ENCODE peak calls at places on chromosome 9, in nine cellular contexts. G is MM.1S; Q is activated CD4-positive, alpha-beta T cell treated with anti-CD3 and anti-CD28 coated beads for 4 hours; U is NCI-H748 treated with DMSO at 0.1 percent for 48 hours; D is DMS79; Y is stimulated activated naive B cell treated with anti-CD40 and anti-IgM and Interleukin-4, amounts not matched to agents 10 μg/mL and 1 μg/mL and 100 μg/mL, for 72 hours; F is naive thymus-derived CD8-positive, alpha-beta T cell; C is nephron progenitor cell; T is activated CD8-positive, alpha-beta memory T cell treated with anti-CD3 and anti-CD28 coated beads, Interleukin-2, amount 50 U/mL, for 48 hours. V is an unnamed sample.

GRCh38 chr9:130043654-130044623 is 950 bp upstream of the FNBP1 start:
- DNase-seq in G (no peak), Q (no peak), U (no peak), D (no peak), Y (no peak), F (no peak), C (peak), T (no peak), V (peak)

GRCh38 chr9:18124760-18125159 is 349.2 kb upstream of the ADAMTSL1 start:
- DNase-seq in G (no peak), Q (no peak), U (no peak), D (no peak), Y (no peak), F (no peak), C (no peak), T (no peak), V (no peak)

GRCh38 chr9:111900934-111901612 is 4.5 kb downstream of the UGCG start:
- DNase-seq in G (no peak), Q (no peak), U (no peak), D (no peak), Y (no peak), F (no peak), C (no peak), T (no peak), V (no peak)

GRCh38 chr9:100591639-100592412 is 13.9 kb downstream of the CAVIN4 start:
- DNase-seq in G (no peak), Q (no peak), U (no peak), D (no peak), Y (no peak), F (no peak), C (no peak), T (no peak), V (no peak)

GRCh38 chr9:20684865-20685696 is 1.0 kb downstream of the FOCAD start:
- DNase-seq in G (no peak), Q (no peak), U (no peak), D (no peak), Y (no peak), F (no peak), C (no peak), T (no peak), V (no peak)

GRCh38 chr9:74497750-74498615 is 848 bp downstream of the RORB start:
- DNase-seq in G (peak), Q (no peak), U (no peak), D (no peak), Y (no peak), F (peak), C (peak), T (peak), V (no peak)

GRCh38 chr9:95182854-95183563 is 134.5 kb downstream of the FANCC start:
- DNase-seq in G (no peak), Q (no peak), U (no peak), D (no peak), Y (no peak), F (no peak), C (no peak), T (no peak), V (no peak)

GRCh38 chr9:127452481-127453092 is 1.3 kb downstream of the LRSAM1 start:
- DNase-seq in G (no peak), Q (no peak), U (no peak), D (no peak), Y (no peak), F (no peak), C (no peak), T (no peak), V (peak)

GRCh38 chr9:38061326-38061947 is 7.6 kb downstream of the SHB start:
- DNase-seq in G (no peak), Q (no peak), U (no peak), D (no peak), Y (no peak), F (no peak), C (no peak), T (no peak), V (no peak)

GRCh38 chr9:108674766-108675530 is 180.8 kb downstream of the ACTL7B start:
- DNase-seq in G (no peak), Q (no peak), U (no peak), D (no peak), Y (no peak), F (no peak), C (no peak), T (no peak), V (no peak)

GRCh38 chr9:137506702-137507171 is 43.5 kb downstream of the PNPLA7 start:
- DNase-seq in G (no peak), Q (no peak), U (no peak), D (no peak), Y (no peak), F (no peak), C (no peak), T (no peak), V (no peak)

GRCh38 chr9:2741441-2742158 is 24.3 kb downstream of the KCNV2 start:
- DNase-seq in G (no peak), Q (no peak), U (no peak), D (no peak), Y (no peak), F (no peak), C (no peak), T (no peak), V (peak)

GRCh38 chr9:77457916-77458592 is 190.1 kb downstream of the GNA14 start:
- DNase-seq in G (peak), Q (peak), U (peak), D (peak), Y (peak), F (peak), C (peak), T (peak), V (peak)